ENCODE peak calls at places on chromosomes 1 and 21, in four cellular contexts. B, C, W and U are unnamed samples.

GRCh38 chr1:54987830-54988705 is 7.6 kb downstream of the TMEM61 start:
- DNase-seq in C (no peak), W (no peak), B (no peak), U (no peak)

GRCh38 chr1:226132731-226133503 is 53.6 kb downstream of the ACBD3 start:
- DNase-seq in B (peak), W (no peak), C (no peak), U (no peak)

GRCh38 chr1:56825436-56825835 is 6.2 kb upstream of the FYB2 start:
- DNase-seq in B (no peak), W (no peak), C (no peak), U (no peak)

GRCh38 chr1:164821648-164822047 is 262.7 kb downstream of the PBX1 start:
- DNase-seq in W (no peak), C (no peak), B (no peak), U (no peak)

GRCh38 chr1:183609313-183609712 is 19.1 kb upstream of the NCF2 start:
- DNase-seq in W (peak), B (no peak), C (no peak), U (peak)

GRCh38 chr1:220789532-220790147 is 2.9 kb downstream of the MTARC1 start:
- DNase-seq in C (no peak), B (no peak), W (no peak), U (no peak)

GRCh38 chr1:46303872-46304326 is 401 bp downstream of the UQCRH start:
- DNase-seq in W (no peak), B (no peak), C (no peak), U (no peak)

GRCh38 chr1:193104496-193104905 is 713 bp downstream of the GLRX2 start:
- DNase-seq in W (peak), C (no peak), B (peak), U (peak)

GRCh38 chr1:199742547-199742946 is 285.0 kb upstream of the NR5A2 start:
- DNase-seq in B (no peak), C (no peak), W (no peak), U (no peak)

GRCh38 chr1:209150114-209150513 is 433.4 kb upstream of the CAMK1G start:
- DNase-seq in W (no peak), B (no peak), C (no peak), U (no peak)

GRCh38 chr1:44355582-44356305 is 687 bp upstream of the ERI3 start:
- DNase-seq in C (no peak), W (no peak), B (no peak), U (no peak)

GRCh38 chr21:29684106-29684505 is 255.7 kb downstream of the GRIK1 start:
- DNase-seq in C (no peak), W (no peak), B (no peak), U (no peak)

GRCh38 chr1:245538671-245539070 is 383.9 kb downstream of the KIF26B start:
- DNase-seq in C (no peak), W (no peak), B (no peak), U (no peak)

GRCh38 chr1:26066160-26066559 is 1.3 kb downstream of the TRIM63 start:
- DNase-seq in C (no peak), B (no peak), W (no peak), U (no peak)

GRCh38 chr1:227927971-227928741 is 19.6 kb downstream of the WNT9A start:
- DNase-seq in B (no peak), C (no peak), W (no peak), U (no peak)

GRCh38 chr1:41122851-41123518 is 101.5 kb upstream of the SLFNL1 start:
- DNase-seq in W (no peak), B (no peak), C (no peak), U (peak)

GRCh38 chr1:210252621-210253041 is 20.0 kb downstream of the SERTAD4 start:
- DNase-seq in C (no peak), W (peak), B (no peak), U (no peak)

GRCh38 chr1:25033828-25034451 is 103.9 kb upstream of the RUNX3 start:
- DNase-seq in C (no peak), B (peak), W (peak), U (peak)

GRCh38 chr1:161740871-161741270 is 8.7 kb upstream of the DUSP12 start:
- DNase-seq in C (no peak), B (no peak), W (no peak), U (no peak)

GRCh38 chr1:176049582-176049981 is 157.5 kb downstream of the COP1 start:
- DNase-seq in C (no peak), B (no peak), W (no peak), U (no peak)

GRCh38 chr21:43917515-43918384 is 52.7 kb downstream of the AGPAT3 start:
- DNase-seq in C (no peak), W (no peak), B (no peak), U (peak)

GRCh38 chr1:206895837-206896242 is 1.4 kb upstream of the IL24 start:
- DNase-seq in B (no peak), W (no peak), C (no peak), U (no peak)

GRCh38 chr21:29499229-29499628 is 200.5 kb downstream of the BACH1 start:
- DNase-seq in W (no peak), B (no peak), C (no peak), U (no peak)